ENCODE peak calls at places on chromosomes 6 and 20, in ten cellular contexts. W is NCI-H146; X is ELR; K is stimulated activated CD8-positive, alpha-beta memory T cell treated with anti-CD3 and anti-CD28 coated beads, Interleukin-7, amount 100 ng/mL, for 48 hours; G is NCI-H2227 treated with DMSO at 0.1 percent for 48 hours; I is activated T-cell treated with anti-CD3 and anti-CD28 coated beads for 24 hours; P is GM12865; C is activated T-helper 1 cell treated with anti-CD3 and anti-CD28 coated beads, Interleukin-12 subunit alpha, Interleukin-12 subunit beta, Interleukin-2, Interleukin-4 antibody, amounts not matched to agents 30 ng/mL and 10 ng/mL and 1 ng/mL, durations not matched to agents 14 hours and 24 hours and 36 hours; A is islet precursor cell; N is stimulated activated CD4-positive, alpha-beta T cell treated with anti-CD3 and anti-CD28 coated beads, Interleukin-4, amount 100 ng/mL, for 48 hours. E is an unnamed sample.

GRCh38 chr6:152309648-152310047 is 327.5 kb downstream of the SYNE1 start:
- DNase-seq in W (peak), X (peak), K (peak), G (no peak), I (peak), P (peak), C (peak), A (no peak), N (peak), E (no peak)

GRCh38 chr6:138246650-138247440 is 28.6 kb upstream of the PBOV1 start:
- DNase-seq in W (no peak), X (peak), K (no peak), G (no peak), I (no peak), P (no peak), C (no peak), A (no peak), N (no peak), E (no peak)

GRCh38 chr20:9439806-9440205 is 74.6 kb upstream of the LAMP5 start:
- DNase-seq in W (no peak), X (peak), K (no peak), G (no peak), I (no peak), P (no peak), C (no peak), A (no peak), N (no peak), E (no peak)

GRCh38 chr6:161836643-161837448 is 563.0 kb upstream of the AGPAT4 start:
- DNase-seq in W (peak), X (peak), K (no peak), G (no peak), I (no peak), P (no peak), C (no peak), A (no peak), N (no peak), E (no peak)

GRCh38 chr6:38404355-38404754 is 235.4 kb downstream of the BTBD9 start:
- DNase-seq in W (peak), X (no peak), K (no peak), G (no peak), I (no peak), P (peak), C (no peak), A (no peak), N (no peak), E (no peak)

GRCh38 chr6:47298475-47298874 is 11.2 kb downstream of the TNFRSF21 start:
- DNase-seq in W (no peak), X (no peak), K (no peak), G (no peak), I (no peak), P (no peak), C (no peak), A (no peak), N (no peak), E (no peak)

GRCh38 chr20:25315418-25316210 is 67.7 kb downstream of the PYGB start:
- DNase-seq in W (no peak), X (peak), K (no peak), G (no peak), I (no peak), P (no peak), C (no peak), A (no peak), N (no peak), E (no peak)

GRCh38 chr6:33165581-33166258 is 26.5 kb downstream of the COL11A2 start:
- DNase-seq in W (no peak), X (no peak), K (no peak), G (no peak), I (no peak), P (no peak), C (no peak), A (peak), N (no peak), E (no peak)

GRCh38 chr6:101195581-101195980 is 197.9 kb upstream of the GRIK2 start:
- DNase-seq in W (no peak), X (peak), K (no peak), G (no peak), I (no peak), P (no peak), C (no peak), A (no peak), N (no peak), E (no peak)

GRCh38 chr6:169851641-169852503 is 100.5 kb downstream of the ERMARD start:
- DNase-seq in W (no peak), X (peak), K (no peak), G (no peak), I (no peak), P (no peak), C (no peak), A (peak), N (no peak), E (no peak)

GRCh38 chr20:35663813-35664543 is 722 bp downstream of the CPNE1 start:
- DNase-seq in W (peak), X (peak), K (peak), G (peak), I (peak), P (peak), C (peak), A (peak), N (peak), E (peak)

GRCh38 chr6:50984135-50984534 is 165.5 kb downstream of the TFAP2B start:
- DNase-seq in W (no peak), X (no peak), K (no peak), G (no peak), I (no peak), P (no peak), C (no peak), A (no peak), N (no peak), E (no peak)

GRCh38 chr6:81309841-81310240 is 442.6 kb downstream of the TENT5A start:
- DNase-seq in W (no peak), X (no peak), K (no peak), G (no peak), I (no peak), P (no peak), C (no peak), A (no peak), N (no peak), E (no peak)

GRCh38 chr6:36169023-36170007 is 27.2 kb upstream of the BRPF3 start:
- DNase-seq in W (no peak), X (no peak), K (no peak), G (no peak), I (no peak), P (peak), C (no peak), A (no peak), N (no peak), E (peak)

GRCh38 chr20:49288784-49289696 is 11.2 kb upstream of the ZNFX1 start:
- DNase-seq in W (no peak), X (peak), K (no peak), G (no peak), I (no peak), P (peak), C (no peak), A (peak), N (no peak), E (no peak)

GRCh38 chr6:165872311-165872710 is 209.3 kb upstream of the PDE10A start:
- DNase-seq in W (no peak), X (no peak), K (no peak), G (no peak), I (no peak), P (no peak), C (no peak), A (no peak), N (no peak), E (no peak)

E was measured in immature natural killer cell.